ENCODE peak calls at places on chromosomes 5 and 9, in five cellular contexts. W, Z, J, I and U are unnamed samples.

GRCh38 chr5:3531320-3531986 is 64.2 kb upstream of the IRX1 start:
- DNase-seq in W (no peak), Z (no peak), J (no peak), I (peak), U (no peak)

GRCh38 chr5:58244819-58245478 is 214.9 kb downstream of the PLK2 start:
- DNase-seq in W (no peak), Z (no peak), J (no peak), I (no peak), U (no peak)

GRCh38 chr5:33272288-33272687 is 168.5 kb upstream of the TARS1 start:
- DNase-seq in W (peak), Z (no peak), J (no peak), I (no peak), U (no peak)

GRCh38 chr5:75279324-75279723 is 42.6 kb upstream of the ANKRD31 start:
- DNase-seq in W (no peak), Z (no peak), J (no peak), I (no peak), U (no peak)

GRCh38 chr5:16774806-16775205 is 158.0 kb upstream of the RETREG1 start:
- DNase-seq in W (no peak), Z (no peak), J (no peak), I (no peak), U (no peak)

GRCh38 chr5:117054141-117054540 is 479.5 kb upstream of the SEMA6A start:
- DNase-seq in W (no peak), Z (no peak), J (no peak), I (no peak), U (no peak)

GRCh38 chr5:112289465-112289864 is 129.6 kb downstream of the EPB41L4A start:
- DNase-seq in W (no peak), Z (no peak), J (no peak), I (no peak), U (no peak)

GRCh38 chr5:133278318-133278717 is 226.5 kb downstream of the HSPA4 start:
- DNase-seq in W (no peak), Z (no peak), J (no peak), I (no peak), U (no peak)

GRCh38 chr5:139078345-139078744 is 119.8 kb downstream of the SIL1 start:
- DNase-seq in W (no peak), Z (no peak), J (no peak), I (no peak), U (no peak)

GRCh38 chr9:94096819-94097577 is 12.7 kb downstream of the PTPDC1 start:
- DNase-seq in W (no peak), Z (no peak), J (no peak), I (no peak), U (no peak)

GRCh38 chr5:79111387-79111959 is at the start of gene BHMT:
- DNase-seq in W (no peak), Z (no peak), J (no peak), I (no peak), U (no peak)

GRCh38 chr5:79108792-79109191 is 2.8 kb upstream of the BHMT start:
- DNase-seq in W (no peak), Z (no peak), J (no peak), I (no peak), U (no peak)

GRCh38 chr5:79109527-79110492 is 1.8 kb upstream of the BHMT start:
- DNase-seq in W (peak), Z (no peak), J (peak), I (no peak), U (peak)

GRCh38 chr5:79111960-79112702 is 522 bp downstream of the BHMT start:
- DNase-seq in W (no peak), Z (no peak), J (no peak), I (no peak), U (peak)

GRCh38 chr5:79112703-79113058 is 1.1 kb downstream of the BHMT start:
- DNase-seq in W (no peak), Z (no peak), J (no peak), I (no peak), U (no peak)
- H3K4me3 ChIP-seq in W (no peak), Z (no peak), J (no peak), I (peak), U (no peak)

DNA sequence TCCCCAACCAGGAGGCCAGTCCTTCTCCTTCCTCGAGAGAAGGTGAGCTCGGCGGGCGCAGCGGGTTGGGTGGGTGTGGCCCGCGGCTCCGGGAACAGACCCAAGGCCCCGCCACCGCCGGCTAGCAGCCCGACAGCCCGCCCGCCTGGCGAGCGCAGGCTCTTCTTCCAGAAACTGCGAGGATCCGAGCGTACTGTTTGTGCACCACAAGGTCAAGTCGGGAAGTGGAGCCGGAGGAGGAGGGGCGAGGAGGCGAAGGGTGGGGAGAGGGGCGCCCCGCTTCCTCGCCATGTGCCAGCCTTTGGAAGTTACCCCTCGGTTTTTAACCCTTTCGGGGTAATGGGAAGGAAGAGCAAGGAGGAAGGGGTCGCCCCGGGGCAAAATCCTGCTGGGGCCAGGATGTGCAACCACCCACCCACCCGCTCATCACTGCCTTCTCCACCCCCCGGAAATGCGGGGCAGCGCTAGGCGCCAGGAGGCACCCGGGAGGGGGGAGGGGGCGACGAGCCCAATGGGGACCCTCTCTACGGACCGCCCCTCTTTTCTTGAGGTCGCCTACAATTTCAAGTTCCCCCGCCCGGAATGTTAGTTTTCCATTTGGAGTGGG is 1.1 kb upstream of the JADE2 start:
- DNase-seq in W (no peak), Z (peak), J (peak), I (peak), U (peak)
- TF ChIP-seq POLR2AphosphoS5 in W (peak), Z (peak), J (peak), I (peak), U (peak)

GRCh38 chr9:89433826-89434225 is 64.1 kb downstream of the SEMA4D start:
- DNase-seq in W (no peak), Z (no peak), J (no peak), I (no peak), U (no peak)

GRCh38 chr9:89436326-89436725 is 61.6 kb downstream of the SEMA4D start:
- DNase-seq in W (no peak), Z (no peak), J (no peak), I (no peak), U (no peak)

GRCh38 chr9:89432986-89433530 is 64.9 kb downstream of the SEMA4D start:
- DNase-seq in W (no peak), Z (no peak), J (no peak), I (no peak), U (no peak)

GRCh38 chr9:89435315-89435823 is 62.5 kb downstream of the SEMA4D start:
- DNase-seq in W (peak), Z (peak), J (peak), I (peak), U (peak)

DNA sequence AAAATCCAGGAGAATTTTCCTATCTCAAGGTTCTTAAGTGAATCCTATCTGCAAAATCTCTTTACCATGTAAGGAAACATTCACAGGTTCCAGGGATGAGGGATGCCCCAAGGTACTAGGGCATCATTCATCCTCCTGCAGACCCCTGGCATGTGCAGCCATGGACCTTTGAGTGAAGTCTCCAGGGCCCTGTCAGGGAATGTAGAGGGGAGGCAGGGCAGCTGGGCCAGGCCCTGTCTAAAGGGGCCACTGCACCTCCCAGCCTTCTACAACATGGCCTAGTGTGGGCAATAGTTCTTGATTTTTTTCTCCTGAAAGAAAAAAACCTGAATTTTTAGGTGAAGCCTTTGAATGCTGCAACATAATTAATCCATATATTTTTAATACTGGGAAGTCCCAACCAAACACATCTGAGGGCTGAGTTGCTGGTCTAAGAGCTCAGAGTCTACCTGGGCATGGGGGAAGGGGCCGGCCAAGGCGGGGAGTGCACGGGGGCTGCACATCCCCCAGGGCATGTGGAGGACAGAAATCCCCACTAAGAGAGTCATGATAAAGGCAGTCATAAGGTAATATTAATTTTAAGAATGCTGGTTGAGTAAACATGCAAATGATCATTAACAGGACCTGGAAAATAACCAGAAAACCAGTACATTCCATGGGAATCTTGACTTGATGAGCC is 63.1 kb downstream of the SEMA4D start:
- DNase-seq in W (no peak), Z (no peak), J (no peak), I (no peak), U (no peak)
- H3K4me3 ChIP-seq in W (no peak), Z (no peak), J (no peak), I (peak), U (no peak)

DNA sequence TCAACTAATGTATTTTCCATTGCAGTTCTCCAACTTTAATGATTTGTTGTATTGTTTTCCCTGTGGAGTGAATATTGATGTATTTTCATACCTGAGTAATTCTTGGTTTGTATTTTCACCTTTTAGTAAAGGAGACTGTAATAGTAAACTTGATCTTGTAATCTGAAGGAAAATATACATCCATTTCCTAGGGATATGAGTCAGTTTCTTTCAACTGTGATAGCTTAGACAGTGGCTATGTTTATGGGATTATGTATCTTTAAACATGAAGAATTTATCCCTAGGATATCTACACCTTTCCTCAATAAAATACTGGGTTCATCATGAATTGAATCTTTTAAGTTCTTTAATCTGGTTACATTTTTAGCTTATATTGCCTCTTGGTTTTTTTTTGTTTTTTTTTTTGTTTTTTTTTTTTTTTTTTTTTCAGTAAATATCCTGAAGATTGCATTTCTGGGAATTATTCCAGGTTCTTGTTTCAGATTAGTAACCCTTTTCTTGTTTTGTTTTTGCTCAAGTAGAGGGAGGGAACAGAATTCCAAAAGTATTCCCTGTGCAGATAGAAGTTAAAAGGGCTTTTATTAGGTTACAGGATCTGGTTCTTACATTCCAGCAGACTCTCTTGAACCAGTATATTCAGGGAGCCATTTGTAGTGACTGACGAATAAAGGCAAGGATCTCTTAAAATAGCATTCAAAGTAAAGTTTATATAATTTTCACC is 7.1 kb downstream of the WDR36 start:
- DNase-seq in W (no peak), Z (no peak), J (no peak), I (no peak), U (no peak)
- TF ChIP-seq POLR2AphosphoS5 in W (no peak), Z (no peak), J (no peak), I (no peak), U (no peak)

GRCh38 chr5:114360362-114360761 is 1.5 kb upstream of the KCNN2 start:
- DNase-seq in W (no peak), Z (no peak), J (no peak), I (no peak), U (no peak)
- H3K4me3 ChIP-seq in W (no peak), Z (no peak), J (no peak), I (peak), U (peak)

GRCh38 chr5:66168226-66168625 is 24.1 kb downstream of the SREK1 start:
- DNase-seq in W (no peak), Z (no peak), J (no peak), I (no peak), U (no peak)

GRCh38 chr5:66171349-66172344 is 27.5 kb downstream of the SREK1 start:
- DNase-seq in W (no peak), Z (peak), J (peak), I (no peak), U (peak)

GRCh38 chr5:66170196-66170919 is 26.3 kb downstream of the SREK1 start:
- DNase-seq in W (no peak), Z (no peak), J (no peak), I (no peak), U (no peak)

GRCh38 chr5:66174338-66174737 is 30.2 kb downstream of the SREK1 start:
- DNase-seq in W (no peak), Z (no peak), J (no peak), I (no peak), U (no peak)

DNA sequence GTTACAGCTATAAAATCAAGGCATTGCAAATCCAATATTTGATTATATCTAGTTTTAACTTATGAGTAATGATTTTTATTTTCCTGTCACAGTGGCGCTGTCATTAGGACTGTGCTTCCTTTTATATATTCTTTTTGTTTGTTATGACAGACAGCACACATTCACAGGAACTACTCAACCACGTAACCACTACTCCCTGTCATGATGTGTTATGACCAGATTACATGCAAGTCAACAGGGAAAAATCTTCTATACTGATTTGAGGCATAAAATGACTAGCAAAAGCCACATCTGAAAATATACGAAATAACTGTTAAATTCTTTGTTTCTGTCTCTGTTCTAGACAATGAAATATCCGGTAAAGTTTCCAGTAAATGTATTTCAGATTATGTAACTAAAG is 25.4 kb downstream of the SREK1 start:
- DNase-seq in W (no peak), Z (no peak), J (no peak), I (no peak), U (no peak)
- TF ChIP-seq POLR2AphosphoS5 in W (no peak), Z (no peak), J (no peak), I (no peak), U (no peak)

GRCh38 chr5:110611817-110612216 is 114.7 kb downstream of the TMEM232 start:
- DNase-seq in W (no peak), Z (no peak), J (no peak), I (no peak), U (no peak)
- H3K4me3 ChIP-seq in W (no peak), Z (no peak), J (no peak), I (no peak), U (no peak)

DNA sequence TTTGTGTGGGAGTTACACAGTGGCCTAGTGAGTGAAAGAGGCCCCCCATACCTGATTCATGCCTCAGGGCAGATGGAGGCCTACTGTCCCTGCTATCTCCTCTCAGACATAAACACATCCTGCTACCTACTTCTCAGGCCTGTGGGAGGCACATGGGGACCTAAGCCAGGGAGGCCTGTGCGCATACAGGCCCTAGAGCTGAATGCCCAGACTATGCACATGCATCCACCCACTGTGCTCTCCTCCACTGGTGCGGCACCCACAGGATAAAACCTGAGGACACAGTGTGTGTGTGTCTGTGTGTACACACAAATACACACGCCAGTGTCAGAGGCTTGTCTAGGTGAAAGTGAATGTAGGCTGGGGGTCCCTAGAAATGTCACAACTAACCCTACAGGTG is 1.4 kb downstream of the PAX5 start:
- DNase-seq in W (no peak), Z (no peak), J (no peak), I (no peak), U (no peak)
- TF ChIP-seq POLR2AphosphoS5 in W (no peak), Z (no peak), J (no peak), I (no peak), U (no peak)

DNA sequence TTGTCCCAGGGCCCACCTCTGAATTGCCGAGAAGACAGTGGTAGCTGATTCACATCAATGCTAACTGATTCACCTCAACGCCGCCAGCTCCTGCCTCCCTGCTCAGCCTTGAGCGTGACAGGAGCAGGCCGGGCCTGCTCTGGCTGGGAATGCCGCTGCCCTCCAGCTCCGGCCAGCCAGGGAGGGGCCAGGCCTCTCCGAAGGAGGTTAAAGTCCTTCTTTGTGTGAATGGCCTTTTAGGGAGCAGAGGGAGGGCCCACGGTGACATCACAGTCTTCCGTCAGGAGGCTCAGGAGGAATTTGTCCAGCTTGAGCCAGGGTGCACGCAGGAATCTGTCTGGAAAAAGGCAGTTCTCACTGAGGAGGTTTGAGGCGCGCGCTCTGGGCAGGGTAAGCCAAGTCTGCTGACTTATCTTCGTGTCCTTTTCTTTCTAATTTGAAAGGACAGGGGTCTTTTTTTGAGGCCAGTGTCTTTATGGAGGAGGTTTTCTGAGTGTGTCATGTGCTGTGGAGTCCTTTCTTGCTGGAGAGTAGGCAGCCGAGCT is 82.7 kb downstream of the C9orf152 start:
- DNase-seq in W (no peak), Z (peak), J (no peak), I (peak), U (peak)
- H3K4me3 ChIP-seq in W (no peak), Z (peak), J (no peak), I (no peak), U (peak)